ENCODE peak calls at places on chromosomes 11 and 22, in ten cellular contexts. O is neural progenitor cell, B is endothelial cell of umbilical vein, U is PC-9, I is H1, G is GM23338, N is HepG2, T is GM23248, K is A673, C is PC-3. M is an unnamed sample. For H3K4me1, the result is how much of the 10 kb centered on the place peaks cover.

GRCh38 chr11:72782081-72782920 is 11.5 kb downstream of the STARD10 start:
- DNase-seq in O (peak), B (no peak), U (no peak), I (peak), G (peak), N (peak), T (no peak), K (no peak), C (no peak), M (no peak)

GRCh38 chr22:37020192-37020479 is 594 bp downstream of the MPST start:
- DNase-seq in O (no peak), B (peak), U (peak), I (no peak), G (no peak), N (no peak), T (peak), K (peak), C (peak), M (peak)

GRCh38 chr11:86143429-86144030 is 74.6 kb upstream of the PICALM start:
- DNase-seq in O (no peak), B (no peak), U (peak), I (no peak), G (no peak), N (no peak), T (no peak), K (no peak), C (no peak), M (no peak)

GRCh38 chr11:134036484-134037092 is 32.3 kb upstream of the JAM3 start:
- DNase-seq in O (peak), B (no peak), U (no peak), I (no peak), G (peak), N (no peak), T (peak), K (no peak), C (no peak), M (no peak)

GRCh38 chr22:27462190-27462589 is 339.4 kb downstream of the MN1 start:
- DNase-seq in O (peak), B (no peak), U (peak), I (no peak), G (no peak), N (peak), T (peak), K (no peak), C (no peak), M (no peak)

GRCh38 chr11:1459219-1459575 is 27.4 kb downstream of the MOB2 start:
- DNase-seq in O (no peak), B (no peak), U (no peak), I (no peak), G (no peak), N (no peak), T (no peak), K (no peak), C (no peak), M (no peak)

GRCh38 chr11:134905513-134905912 is 493.5 kb upstream of the B3GAT1 start:
- DNase-seq in O (no peak), B (no peak), U (no peak), I (no peak), G (no peak), N (no peak), T (no peak), K (no peak), C (no peak), M (no peak)

GRCh38 chr11:8259316-8259995 is 4.2 kb downstream of the LMO1 start:
- DNase-seq in O (no peak), B (no peak), U (no peak), I (no peak), G (no peak), N (no peak), T (no peak), K (no peak), C (no peak), M (no peak)

GRCh38 chr11:15897211-15897960 is 459.0 kb downstream of the SOX6 start:
- DNase-seq in O (no peak), B (no peak), U (peak), I (no peak), G (no peak), N (no peak), T (peak), K (peak), C (peak), M (peak)

GRCh38 chr22:49765951-49766350 is 61.7 kb downstream of the BRD1 start:
- DNase-seq in O (no peak), B (no peak), U (no peak), I (peak), G (no peak), N (no peak), T (no peak), K (no peak), C (no peak), M (no peak)

GRCh38 chr11:19455731-19456130 is 215.0 kb upstream of the E2F8 start:
- DNase-seq in O (no peak), B (no peak), U (no peak), I (no peak), G (peak), N (no peak), T (peak), K (no peak), C (no peak), M (no peak)

GRCh38 chr22:42976131-42976530 is 38.8 kb downstream of the PACSIN2 start:
- DNase-seq in O (no peak), B (no peak), U (no peak), I (no peak), G (peak), N (no peak), T (no peak), K (no peak), C (no peak), M (no peak)

GRCh38 chr11:116958246-116958645 is 120.8 kb upstream of the APOA1 start:
- DNase-seq in O (peak), B (no peak), U (no peak), I (no peak), G (no peak), N (no peak), T (peak), K (no peak), C (no peak), M (peak)

GRCh38 chr22:32760396-32760795 is 41.1 kb upstream of the TIMP3 start:
- DNase-seq in O (no peak), B (no peak), U (no peak), I (no peak), G (no peak), N (no peak), T (no peak), K (no peak), C (no peak), M (no peak)

GRCh38 chr11:75513250-75513649 is 12.5 kb downstream of the GDPD5 start:
- DNase-seq in O (no peak), B (peak), U (no peak), I (no peak), G (no peak), N (no peak), T (no peak), K (no peak), C (peak), M (peak)

GRCh38 chr22:30305519-30305905 is 16.2 kb upstream of the CASTOR1 start:
- DNase-seq in O (no peak), B (peak), U (no peak), I (no peak), G (no peak), N (no peak), T (peak), K (no peak), C (no peak), M (no peak)
- H3K4me1 ChIP-seq in O (under half), B (under half), U (half or more), I (under half), G (under half), N (under half), T (half or more), K (under half), C (half or more), M (under half)

DNA sequence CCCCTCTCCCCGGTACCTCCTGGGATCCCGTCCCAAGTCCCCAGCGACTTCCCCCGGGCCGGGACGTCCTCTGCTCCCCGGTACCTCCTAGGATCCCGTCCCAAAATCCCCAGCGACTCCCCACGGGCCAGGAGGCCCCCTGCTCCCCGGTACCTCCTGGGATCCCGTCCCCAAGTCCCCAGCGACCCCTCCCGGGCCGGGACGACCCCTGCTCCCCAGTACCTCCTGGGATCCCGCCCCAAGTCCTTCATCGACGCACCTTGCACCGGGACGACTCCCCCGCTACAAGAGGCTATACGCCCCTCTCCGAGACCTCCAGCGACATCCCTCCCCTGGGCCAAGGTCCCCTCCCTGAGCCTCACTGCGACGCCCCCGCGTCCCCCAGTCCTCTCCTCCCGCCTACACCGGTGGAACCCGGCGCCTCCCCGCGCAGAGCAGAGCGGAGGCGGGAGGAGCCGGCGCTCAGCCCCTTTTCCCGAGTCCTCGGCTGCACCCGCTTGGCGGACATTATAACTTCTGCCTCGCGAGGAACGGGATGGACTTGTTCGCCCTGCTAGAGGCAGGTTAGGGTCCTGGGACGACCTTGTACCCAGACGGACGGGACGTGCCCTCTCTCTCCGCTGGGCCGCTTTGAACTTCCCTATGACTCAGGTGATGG is 912 bp downstream of the KREMEN1 start:
- DNase-seq in O (peak), B (no peak), U (no peak), I (peak), G (peak), N (peak), T (peak), K (peak), C (no peak), M (peak)
- TF ChIP-seq EZH2 in O (peak), B (peak), U (no peak), I (no peak), G (peak), N (no peak), T (no peak), K (no peak), C (no peak), M (no peak)

GRCh38 chr11:66844496-66845142 is 1.4 kb downstream of the RCE1 start:
- DNase-seq in O (no peak), B (no peak), U (no peak), I (no peak), G (no peak), N (no peak), T (no peak), K (no peak), C (no peak), M (no peak)
- H3K4me3 ChIP-seq in O (peak), B (no peak), U (peak), I (peak), G (peak), N (peak), T (peak), K (peak), C (peak), M (peak)

GRCh38 chr11:46293616-46294015 is 16.2 kb downstream of the CREB3L1 start:
- DNase-seq in O (no peak), B (no peak), U (no peak), I (no peak), G (no peak), N (no peak), T (peak), K (no peak), C (peak), M (peak)

GRCh38 chr11:46291441-46292143 is 14.1 kb downstream of the CREB3L1 start:
- DNase-seq in O (no peak), B (no peak), U (no peak), I (no peak), G (peak), N (no peak), T (peak), K (no peak), C (peak), M (peak)

GRCh38 chr11:46290598-46291309 is 13.3 kb downstream of the CREB3L1 start:
- DNase-seq in O (peak), B (no peak), U (no peak), I (peak), G (peak), N (no peak), T (peak), K (peak), C (peak), M (peak)

GRCh38 chr11:46294365-46295309 is 17.2 kb downstream of the CREB3L1 start:
- DNase-seq in O (peak), B (no peak), U (peak), I (peak), G (peak), N (no peak), T (peak), K (no peak), C (peak), M (peak)

DNA sequence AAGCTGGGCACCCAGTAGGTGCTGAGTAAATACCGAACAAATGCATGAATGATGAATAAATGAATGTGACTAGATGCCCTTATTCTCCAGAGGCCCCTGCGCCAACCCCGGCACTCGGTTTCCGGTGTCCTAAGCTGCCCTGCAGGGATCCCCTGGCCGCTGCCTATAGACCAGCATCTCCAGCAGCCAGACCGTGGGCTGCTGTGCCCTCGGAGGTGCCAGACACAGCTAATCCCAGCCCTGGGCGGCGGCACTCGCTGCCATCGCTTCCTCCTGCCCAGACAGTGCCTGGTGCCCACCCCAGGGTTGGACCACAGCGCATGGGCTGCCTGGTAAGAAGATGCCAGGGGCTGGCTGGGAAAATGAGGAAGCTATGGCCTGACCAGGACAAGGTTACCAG is 15.6 kb downstream of the CREB3L1 start:
- DNase-seq in O (no peak), B (no peak), U (no peak), I (no peak), G (no peak), N (no peak), T (no peak), K (no peak), C (no peak), M (no peak)
- H3K4me1 ChIP-seq in O (under half), B (under half), U (half or more), I (half or more), G (half or more), N (under half), T (half or more), K (under half), C (under half), M (half or more)

M was measured in fibroblast of lung.